ENCODE peak calls at places on chromosomes 11 and 22, in seven cellular contexts. B, Y, J, G, Z, O and C are unnamed samples.

GRCh38 chr11:47418454-47419259 is 7.6 kb downstream of the PSMC3 start:
- DNase-seq in B (no peak), Y (no peak), J (no peak), G (no peak), Z (no peak), O (no peak), C (no peak)

GRCh38 chr11:134362192-134362901 is 30.6 kb downstream of the GLB1L2 start:
- DNase-seq in B (no peak), Y (no peak), J (no peak), G (no peak), Z (no peak), O (no peak), C (no peak)

GRCh38 chr22:26722159-26722558 is 64.8 kb downstream of the MIAT start:
- DNase-seq in B (no peak), Y (no peak), J (no peak), G (peak), Z (no peak), O (no peak), C (no peak)

GRCh38 chr11:63277345-63277943 is 34.0 kb upstream of the SLC22A25 start:
- DNase-seq in B (no peak), Y (no peak), J (no peak), G (no peak), Z (no peak), O (no peak), C (no peak)

GRCh38 chr22:25630446-25630845 is 66.0 kb downstream of the GRK3 start:
- DNase-seq in B (no peak), Y (no peak), J (no peak), G (peak), Z (no peak), O (no peak), C (peak)

GRCh38 chr11:5596611-5597201 is at the start of gene TRIM6:
- DNase-seq in B (peak), Y (no peak), J (peak), G (peak), Z (peak), O (peak), C (peak)

GRCh38 chr11:123357990-123358827 is 71.9 kb upstream of the GRAMD1B start:
- DNase-seq in B (peak), Y (no peak), J (no peak), G (peak), Z (no peak), O (peak), C (peak)

GRCh38 chr11:6609502-6610015 is 2.5 kb downstream of the TAF10 start:
- DNase-seq in B (no peak), Y (no peak), J (no peak), G (no peak), Z (no peak), O (no peak), C (no peak)

GRCh38 chr22:31829505-31829904 is 75.7 kb downstream of the DEPDC5 start:
- DNase-seq in B (no peak), Y (no peak), J (no peak), G (peak), Z (peak), O (peak), C (peak)

GRCh38 chr22:46801331-46801811 is 38.9 kb downstream of the TBC1D22A start:
- DNase-seq in B (no peak), Y (no peak), J (no peak), G (no peak), Z (no peak), O (peak), C (no peak)

GRCh38 chr11:72707032-72707431 is 32.8 kb upstream of the PDE2A start:
- DNase-seq in B (no peak), Y (no peak), J (no peak), G (no peak), Z (no peak), O (no peak), C (no peak)

GRCh38 chr22:29737251-29738117 is 17.7 kb downstream of the CABP7 start:
- DNase-seq in B (peak), Y (no peak), J (no peak), G (no peak), Z (no peak), O (no peak), C (no peak)

GRCh38 chr11:71977743-71978418 is 20.8 kb upstream of the IL18BP start:
- DNase-seq in B (no peak), Y (no peak), J (peak), G (peak), Z (peak), O (peak), C (peak)

GRCh38 chr11:8711895-8712442 is 29.4 kb downstream of the RPL27A start:
- DNase-seq in B (no peak), Y (no peak), J (no peak), G (no peak), Z (no peak), O (no peak), C (no peak)

GRCh38 chr22:39212721-39213376 is 31.9 kb downstream of the PDGFB start:
- DNase-seq in B (no peak), Y (no peak), J (no peak), G (peak), Z (no peak), O (no peak), C (peak)

GRCh38 chr11:206516-207212 is 535 bp downstream of the BET1L start:
- DNase-seq in B (no peak), Y (no peak), J (no peak), G (peak), Z (no peak), O (peak), C (no peak)

GRCh38 chr22:24938741-24939341 is 7.7 kb downstream of the LHFPL7 start:
- DNase-seq in B (no peak), Y (no peak), J (no peak), G (peak), Z (no peak), O (peak), C (peak)

GRCh38 chr11:95341246-95341645 is 110.2 kb upstream of the SESN3 start:
- DNase-seq in B (no peak), Y (no peak), J (peak), G (peak), Z (no peak), O (no peak), C (no peak)

GRCh38 chr11:64098318-64098831 is 62.6 kb downstream of the FLRT1 start:
- DNase-seq in B (no peak), Y (no peak), J (no peak), G (no peak), Z (no peak), O (no peak), C (no peak)

GRCh38 chr22:36156515-36157419 is 3.8 kb downstream of the APOL3 start:
- DNase-seq in B (peak), Y (peak), J (peak), G (peak), Z (peak), O (peak), C (peak)

GRCh38 chr11:1773711-1774550 is 10.2 kb upstream of the CTSD start:
- DNase-seq in B (no peak), Y (no peak), J (peak), G (no peak), Z (no peak), O (no peak), C (no peak)

GRCh38 chr22:31906569-31906968 is 37.8 kb upstream of the YWHAH start:
- DNase-seq in B (no peak), Y (no peak), J (no peak), G (no peak), Z (no peak), O (no peak), C (no peak)

GRCh38 chr22:20245577-20246367 is 22.3 kb downstream of the RTN4R start:
- DNase-seq in B (no peak), Y (no peak), J (no peak), G (no peak), Z (no peak), O (no peak), C (no peak)
- H3K4me3 ChIP-seq in B (no peak), Y (no peak), J (no peak), G (no peak), Z (no peak), O (no peak), C (no peak)

DNA sequence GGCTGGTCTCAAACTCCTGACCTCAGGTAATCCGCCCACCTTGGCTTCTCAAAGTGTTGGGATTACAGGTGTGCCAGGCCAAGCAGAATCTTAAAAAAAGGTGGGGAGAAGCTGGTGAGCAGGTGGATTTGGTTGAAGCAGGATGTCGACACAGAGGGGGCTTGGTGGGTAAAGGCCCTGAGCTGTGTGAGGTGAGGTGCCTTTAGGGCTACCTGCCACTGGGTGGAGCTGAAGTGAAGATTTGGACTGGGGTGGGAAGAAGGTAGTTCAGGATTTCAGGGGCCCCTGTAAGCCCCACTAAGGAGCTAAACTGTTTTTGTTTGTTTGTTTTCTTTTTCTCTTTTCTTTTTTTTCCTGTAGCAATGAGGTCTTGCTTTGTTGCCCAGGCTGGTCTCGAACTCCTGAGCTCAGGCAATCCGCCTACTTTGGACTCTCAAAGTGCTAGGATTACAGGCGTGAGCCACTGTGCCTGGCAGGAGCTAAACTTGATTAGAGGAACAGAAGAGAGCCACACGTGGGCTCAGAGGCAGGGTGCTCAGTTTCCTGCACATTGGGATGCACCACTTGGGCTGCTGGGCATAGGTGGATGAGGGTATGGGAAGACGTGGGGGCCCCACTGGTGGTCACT is 6.0 kb downstream of the P2RX6 start:
- DNase-seq in B (no peak), Y (no peak), J (no peak), G (no peak), Z (no peak), O (no peak), C (peak)
- TF ChIP-seq CTCF in B (peak), Y (no peak), J (no peak), G (peak), Z (peak), O (peak), C (peak)

GRCh38 chr11:66567787-66568123 is 651 bp downstream of the CTSF start:
- DNase-seq in B (no peak), Y (no peak), J (no peak), G (no peak), Z (no peak), O (no peak), C (no peak)
- H3K4me3 ChIP-seq in B (peak), Y (peak), J (peak), G (peak), Z (peak), O (no peak), C (peak)

GRCh38 chr11:79465160-79465559 is 24.3 kb upstream of the TENM4 start:
- DNase-seq in B (no peak), Y (no peak), J (no peak), G (no peak), Z (no peak), O (no peak), C (no peak)

GRCh38 chr11:79456501-79456900 is 15.7 kb upstream of the TENM4 start:
- DNase-seq in B (no peak), Y (no peak), J (no peak), G (no peak), Z (no peak), O (no peak), C (no peak)

GRCh38 chr11:79458712-79459111 is 17.9 kb upstream of the TENM4 start:
- DNase-seq in B (no peak), Y (no peak), J (no peak), G (no peak), Z (no peak), O (no peak), C (no peak)

GRCh38 chr11:79466411-79466810 is 25.6 kb upstream of the TENM4 start:
- DNase-seq in B (no peak), Y (no peak), J (no peak), G (peak), Z (peak), O (peak), C (peak)

DNA sequence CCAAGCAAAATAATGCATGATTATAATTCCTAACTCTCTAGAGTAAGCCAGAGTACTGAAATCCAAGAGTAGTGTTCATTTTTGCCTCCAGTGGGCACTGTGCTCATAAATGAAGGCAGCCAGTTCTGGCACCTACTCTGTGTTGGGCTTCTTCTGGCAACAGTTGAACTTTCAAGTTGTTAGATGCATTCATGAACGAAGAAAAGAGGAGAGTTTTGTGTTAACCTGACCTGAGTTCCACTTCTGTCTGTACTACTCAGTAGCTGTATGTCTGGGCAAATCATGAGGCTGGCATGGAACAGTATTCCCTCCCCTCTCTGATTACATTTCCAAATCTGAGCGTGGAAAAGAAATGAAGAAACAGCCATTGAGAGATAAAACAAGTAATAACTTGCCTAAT is 20.3 kb upstream of the TENM4 start:
- DNase-seq in B (no peak), Y (no peak), J (no peak), G (peak), Z (no peak), O (peak), C (peak)
- TF ChIP-seq CTCF in B (peak), Y (no peak), J (no peak), G (peak), Z (peak), O (peak), C (peak)

GRCh38 chr11:117986981-117987495 is 844 bp downstream of the IL10RA start:
- DNase-seq in B (no peak), Y (no peak), J (no peak), G (peak), Z (no peak), O (no peak), C (no peak)

GRCh38 chr11:117983163-117983475 is 3.1 kb upstream of the IL10RA start:
- DNase-seq in B (no peak), Y (no peak), J (no peak), G (no peak), Z (no peak), O (no peak), C (no peak)

GRCh38 chr11:117985953-117986887 is at the start of gene IL10RA:
- DNase-seq in B (peak), Y (no peak), J (peak), G (peak), Z (peak), O (peak), C (peak)

GRCh38 chr11:117980716-117981115 is 5.5 kb upstream of the IL10RA start:
- DNase-seq in B (no peak), Y (no peak), J (no peak), G (no peak), Z (no peak), O (no peak), C (no peak)

GRCh38 chr11:117984471-117984870 is 1.7 kb upstream of the IL10RA start:
- DNase-seq in B (no peak), Y (no peak), J (no peak), G (peak), Z (no peak), O (no peak), C (no peak)
- H3K4me3 ChIP-seq in B (no peak), Y (no peak), J (no peak), G (no peak), Z (no peak), O (no peak), C (no peak)

GRCh38 chr11:36817336-36817965 is 219.4 kb upstream of the RAG2 start:
- DNase-seq in B (no peak), Y (no peak), J (no peak), G (peak), Z (no peak), O (peak), C (no peak)
- TF ChIP-seq CTCF in B (no peak), Y (no peak), J (no peak), G (no peak), Z (no peak), O (no peak), C (no peak)

GRCh38 chr11:61487342-61488025 is 21.1 kb upstream of the LRRC10B start:
- DNase-seq in B (no peak), Y (no peak), J (no peak), G (no peak), Z (no peak), O (no peak), C (no peak)

GRCh38 chr11:61486004-61486615 is 22.4 kb upstream of the LRRC10B start:
- DNase-seq in B (no peak), Y (no peak), J (no peak), G (no peak), Z (no peak), O (no peak), C (no peak)

GRCh38 chr11:61489833-61490585 is 18.5 kb upstream of the LRRC10B start:
- DNase-seq in B (peak), Y (no peak), J (no peak), G (peak), Z (no peak), O (peak), C (no peak)

GRCh38 chr11:61486779-61487178 is 21.8 kb upstream of the LRRC10B start:
- DNase-seq in B (no peak), Y (no peak), J (no peak), G (no peak), Z (no peak), O (no peak), C (no peak)

DNA sequence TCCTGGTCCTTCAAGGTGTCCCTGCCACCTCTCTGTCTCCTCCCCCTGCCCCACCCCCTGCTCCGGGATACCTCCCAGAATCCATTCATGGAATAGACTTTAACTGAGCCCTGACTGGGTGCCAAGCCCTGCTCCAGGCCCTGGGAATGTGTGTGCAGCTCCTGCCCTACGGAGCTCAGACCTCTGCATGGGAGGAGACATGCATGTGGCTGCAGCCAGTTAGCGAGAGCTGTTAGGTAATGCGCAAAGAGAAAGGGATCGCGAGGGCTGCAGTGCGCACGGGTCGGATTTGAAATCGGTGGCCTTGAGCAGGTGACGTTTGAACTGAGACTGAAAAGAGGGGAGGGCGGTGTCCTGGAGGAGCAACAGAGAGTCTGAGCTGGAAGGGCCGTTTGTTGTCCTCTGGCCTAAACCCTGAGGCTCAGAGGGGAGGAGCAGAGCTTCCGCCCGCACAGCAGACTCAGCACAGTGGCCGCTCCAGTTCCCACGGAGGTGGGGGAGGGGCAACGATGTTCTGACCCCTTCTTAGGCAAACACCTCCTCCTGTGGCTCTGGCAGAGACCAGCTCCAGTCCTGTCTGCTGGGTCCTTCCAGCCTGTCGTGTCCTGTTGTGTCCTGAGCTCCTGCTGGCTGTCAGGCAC is 19.8 kb upstream of the LRRC10B start:
- DNase-seq in B (peak), Y (no peak), J (peak), G (peak), Z (peak), O (peak), C (peak)
- H3K4me3 ChIP-seq in B (peak), Y (peak), J (no peak), G (no peak), Z (no peak), O (no peak), C (peak)

DNA sequence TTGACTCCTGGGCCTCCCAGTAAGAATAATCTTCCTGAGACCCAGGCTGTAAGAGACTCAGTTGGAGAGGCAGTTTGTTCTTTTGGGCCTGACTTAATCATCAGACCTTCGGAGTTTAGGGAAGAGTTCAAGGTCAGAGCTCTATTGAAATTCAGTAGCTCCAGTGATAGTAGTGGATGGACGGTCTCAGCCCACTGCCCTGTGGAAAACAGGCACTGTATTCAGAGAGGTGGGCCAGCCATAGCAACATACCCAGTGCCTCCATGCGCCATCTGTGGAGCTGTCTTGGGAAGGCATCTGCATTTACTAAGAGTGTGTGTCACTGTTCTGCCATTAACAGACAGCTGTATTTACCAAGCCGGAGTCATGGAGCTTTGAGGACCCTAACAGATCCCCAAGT is 2.9 kb downstream of the SMARCB1 start:
- DNase-seq in B (no peak), Y (no peak), J (no peak), G (no peak), Z (no peak), O (no peak), C (no peak)
- TF ChIP-seq CTCF in B (no peak), Y (no peak), J (no peak), G (peak), Z (peak), O (peak), C (peak)